ENCODE peak calls at places on chromosomes 1 and 21, in five cellular contexts. R is stomach; J is OCI-LY7; S is left ventricle myocardium inferior; L is CD8-positive, alpha-beta memory T cell. T is an unnamed sample.

GRCh38 chr21:45655071-45655470 is 11.5 kb downstream of the PCBP3 start:
- DNase-seq in J (no peak), S (no peak), L (no peak), R (no peak), T (no peak)

GRCh38 chr1:119815361-119815760 is 4.1 kb upstream of the REG4 start:
- DNase-seq in J (no peak), R (no peak), S (no peak), L (no peak), T (no peak)

GRCh38 chr1:51901151-51901550 is 22.6 kb upstream of the NRDC start:
- DNase-seq in R (no peak), J (no peak), S (no peak), L (no peak), T (no peak)

GRCh38 chr1:5430911-5431310 is 561.3 kb downstream of the NPHP4 start:
- DNase-seq in R (no peak), J (no peak), S (no peak), L (no peak), T (no peak)

GRCh38 chr1:168084396-168085231 is 52.1 kb downstream of the GPR161 start:
- DNase-seq in J (peak; percentile 43), S (peak; percentile 64), L (peak; percentile 45), R (peak; percentile 49), T (peak; percentile 37)

GRCh38 chr1:205505076-205505729 is 734 bp downstream of the CDK18 start:
- DNase-seq in J (peak; percentile 32), S (peak; percentile 38), R (no peak), L (no peak), T (no peak)

GRCh38 chr1:185786524-185786923 is 52.3 kb downstream of the HMCN1 start:
- DNase-seq in L (no peak), R (no peak), S (no peak), J (no peak), T (no peak)

GRCh38 chr1:16236091-16236494 is 890 bp downstream of the CPLANE2 start:
- DNase-seq in J (peak; percentile 69), L (peak; percentile 21), R (peak; percentile 65), S (no peak), T (peak; percentile 76)

GRCh38 chr1:63537940-63538339 is 14.6 kb downstream of the EFCAB7 start:
- DNase-seq in S (no peak), L (no peak), J (peak; percentile 28), R (no peak), T (peak; percentile 5)

GRCh38 chr1:230186003-230186863 is 119.2 kb downstream of the GALNT2 start:
- DNase-seq in S (no peak), J (no peak), L (no peak), R (peak; percentile 69), T (no peak)

GRCh38 chr1:65626003-65626402 is 166.7 kb upstream of the PDE4B start:
- DNase-seq in L (no peak), S (no peak), R (peak; percentile 31), J (no peak), T (no peak)

GRCh38 chr1:53677486-53677885 is 61.5 kb downstream of the GLIS1 start:
- DNase-seq in R (no peak), L (no peak), S (no peak), J (no peak), T (no peak)

GRCh38 chr1:151540982-151541377 is 871 bp downstream of the TUFT1 start:
- DNase-seq in L (no peak), R (peak; percentile 35), S (no peak), J (no peak), T (no peak)

GRCh38 chr1:111513410-111514020 is 10.1 kb upstream of the ADORA3 start:
- DNase-seq in R (no peak), S (peak; percentile 20), L (no peak), J (no peak), T (no peak)

GRCh38 chr1:66571789-66572188 is 37.8 kb downstream of the SGIP1 start:
- DNase-seq in R (no peak), S (no peak), L (no peak), J (no peak), T (no peak)

GRCh38 chr1:96845464-96845863 is 123.9 kb downstream of the PTBP2 start:
- DNase-seq in R (peak; percentile 47), L (no peak), J (peak; percentile 54), S (no peak), T (peak; percentile 46)

GRCh38 chr1:182784556-182785171 is 4.9 kb upstream of the NPL start:
- DNase-seq in J (peak; percentile 81), S (no peak), L (no peak), R (no peak), T (peak; percentile 36)

GRCh38 chr1:43153443-43153842 is 18.6 kb downstream of the EBNA1BP2 start:
- DNase-seq in R (no peak), S (no peak), J (no peak), L (no peak), T (no peak)

GRCh38 chr1:207619833-207620572 is 24.9 kb upstream of the CR1L start:
- DNase-seq in S (no peak), R (no peak), J (peak; percentile 67), L (no peak), T (peak; percentile 35)

GRCh38 chr1:90952906-90953305 is 68.9 kb downstream of the ZNF644 start:
- DNase-seq in L (no peak), J (no peak), S (no peak), R (no peak), T (no peak)

GRCh38 chr1:7847599-7847998 is 5.3 kb downstream of the UTS2 start:
- DNase-seq in R (no peak), L (no peak), J (no peak), S (no peak), T (no peak)

GRCh38 chr1:179867493-179868330 is 9.9 kb downstream of the TOR1AIP2 start:
- DNase-seq in S (peak; percentile 25), J (peak; percentile 64), L (peak; percentile 32), R (peak; percentile 65), T (peak; percentile 21)

GRCh38 chr1:59570524-59570923 is 244.2 kb upstream of the HOOK1 start:
- DNase-seq in S (no peak), J (peak; percentile 14), L (peak; percentile 2), R (no peak), T (peak; percentile 75)

GRCh38 chr1:47611992-47612391 is 174.1 kb downstream of the FOXD2 start:
- DNase-seq in L (no peak), J (no peak), S (no peak), R (no peak), T (no peak)

DNA sequence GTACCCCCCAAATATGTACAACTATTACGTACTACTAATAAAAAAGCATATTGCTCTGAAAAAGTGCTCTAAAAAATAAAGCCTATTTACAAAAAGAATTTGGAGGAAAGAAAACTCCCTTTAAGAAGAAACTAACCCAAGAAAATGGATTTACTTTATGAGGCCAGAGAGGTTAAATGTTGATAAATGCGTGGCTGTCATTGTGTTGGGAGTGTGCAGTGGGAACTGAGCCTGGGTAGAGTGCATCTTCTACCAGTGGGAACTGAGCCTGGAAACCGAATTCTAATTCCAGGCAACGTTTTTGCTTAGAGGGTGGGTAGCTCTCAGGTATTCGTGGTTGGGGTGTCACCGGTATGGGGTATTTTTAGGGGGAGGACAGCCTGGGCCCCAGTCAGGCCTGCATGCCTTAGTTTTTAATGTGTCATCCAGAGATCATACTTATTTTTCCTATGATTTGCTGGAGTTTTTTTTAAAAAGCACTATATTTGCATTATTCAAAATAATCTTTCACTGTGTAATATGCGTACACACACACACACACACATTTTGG is 24.1 kb upstream of the RNF187 start:
- DNase-seq in J (no peak), R (no peak), L (no peak), S (no peak), T (no peak)
- H3K4me3 ChIP-seq in J (peak overlapping the region; percentile 95), R (no peak overlapping the region), L (peak overlapping the region; percentile 71), S (no peak overlapping the region), T (peak overlapping the region; percentile 78)

GRCh38 chr1:240528566-240528965 is 83.4 kb downstream of the GREM2 start:
- DNase-seq in S (no peak), R (no peak), L (no peak), J (no peak), T (no peak)

GRCh38 chr1:240539031-240539430 is 72.9 kb downstream of the GREM2 start:
- DNase-seq in R (no peak), J (no peak), S (no peak), L (no peak), T (no peak)

DNA sequence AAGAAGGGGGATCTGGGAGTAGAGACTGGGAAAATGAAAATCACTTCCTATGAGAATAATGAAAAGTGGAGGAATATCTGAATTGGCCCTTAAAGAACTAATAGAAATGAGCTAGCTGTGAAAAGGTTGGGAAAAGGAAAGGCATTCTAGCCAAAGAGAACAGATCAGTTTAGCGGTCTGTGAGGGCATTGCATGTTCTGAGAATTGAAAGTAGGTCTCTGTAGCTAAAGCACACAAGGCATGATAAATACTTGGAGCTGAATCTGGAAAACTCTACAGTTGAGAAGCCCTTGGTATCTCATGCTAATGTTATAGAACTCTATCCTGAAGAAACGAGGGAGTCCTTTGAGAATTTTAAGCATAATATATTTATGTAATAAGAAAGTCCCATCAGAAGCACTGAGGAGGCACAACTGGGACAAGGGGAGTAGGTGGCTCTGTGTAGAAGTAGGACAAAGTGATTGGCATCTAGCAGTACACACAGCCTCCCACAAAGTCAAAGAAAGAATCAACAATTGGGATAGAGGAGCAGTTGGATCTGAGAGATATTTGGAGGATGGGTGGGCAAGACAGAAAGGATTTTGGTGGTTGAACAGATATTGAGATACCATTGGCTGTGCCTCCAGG is 78.7 kb downstream of the GREM2 start:
- DNase-seq in S (no peak), J (no peak), L (no peak), R (no peak), T (no peak)
- H3K4me3 ChIP-seq in S (no peak overlapping the region), J (no peak overlapping the region), L (no peak overlapping the region), R (no peak overlapping the region), T (no peak overlapping the region)

GRCh38 chr1:214303106-214303505 is 22.1 kb downstream of the SMYD2 start:
- DNase-seq in L (no peak), R (no peak), S (no peak), J (no peak), T (no peak)

GRCh38 chr1:214305164-214305751 is 24.3 kb downstream of the SMYD2 start:
- DNase-seq in S (no peak), R (no peak), J (no peak), L (no peak), T (no peak)

GRCh38 chr1:214306270-214306669 is 25.3 kb downstream of the SMYD2 start:
- DNase-seq in L (no peak), R (no peak), S (no peak), J (no peak), T (no peak)

DNA sequence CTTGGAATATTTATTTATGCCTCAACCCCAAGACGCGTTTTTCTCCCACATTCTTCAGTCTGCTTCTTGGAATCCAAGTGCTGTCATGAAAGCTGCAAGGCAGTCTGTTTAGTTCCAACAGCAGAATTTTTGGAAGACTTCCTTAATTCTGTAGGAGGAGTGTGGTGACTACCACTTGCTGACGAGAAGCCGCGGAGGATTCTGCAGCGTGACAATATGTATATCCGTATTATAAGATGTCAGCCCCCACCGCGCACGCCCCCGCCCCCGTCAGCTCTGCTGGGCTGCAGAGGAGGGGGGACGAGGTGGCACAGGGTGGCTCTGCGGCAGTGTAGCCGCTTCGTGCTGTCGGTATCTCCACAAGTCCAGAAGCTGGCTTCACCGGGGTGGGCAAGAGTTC is 22.6 kb downstream of the SMYD2 start:
- DNase-seq in L (no peak), J (no peak), R (no peak), S (no peak), T (no peak)
- H3K4me3 ChIP-seq in L (no peak overlapping the region), J (no peak overlapping the region), R (no peak overlapping the region), S (peak overlapping the region; percentile 20), T (no peak overlapping the region)

GRCh38 chr1:24932284-24932683 is 2.2 kb upstream of the RUNX3 start:
- DNase-seq in R (peak; percentile 61), L (peak; percentile 48), S (peak; percentile 42), J (peak; percentile 76), T (no peak)
- H3K4me3 ChIP-seq in R (peak overlapping the region; percentile 43), L (no peak overlapping the region), S (peak overlapping the region; percentile 50), J (peak overlapping the region; percentile 45), T (no peak overlapping the region)

T was measured in Jurkat, Clone E6-1.